ENCODE peak calls at places on chromosomes 11 and 22, in six cellular contexts. F, Z, Y, A, P and V are unnamed samples.
A peak's percentile ranks its signal among the peaks of the same experiment; 100 is the strongest.

GRCh38 chr22:30876221-30876751 is 92.3 kb downstream of the MORC2 start:
- DNase-seq in P (no peak), F (no peak), Z (no peak), Y (peak; percentile 17), A (no peak), V (no peak)

GRCh38 chr22:39214383-39215069 is 30.3 kb downstream of the PDGFB start:
- DNase-seq in P (peak; percentile 12), Y (no peak), Z (no peak), A (no peak), F (no peak), V (no peak)

GRCh38 chr11:128039140-128040021 is 548.0 kb downstream of the ETS1 start:
- DNase-seq in A (no peak), Y (peak; percentile 16), F (no peak), Z (peak; percentile 74), P (peak; percentile 90), V (peak; percentile 61)

GRCh38 chr22:44822479-44822878 is 70.1 kb downstream of the ARHGAP8 start:
- DNase-seq in Y (no peak), F (no peak), Z (no peak), A (no peak), P (no peak), V (no peak)

GRCh38 chr11:803770-804598 is 1.0 kb downstream of the PIDD1 start:
- DNase-seq in F (no peak), Y (no peak), Z (no peak), A (no peak), P (no peak), V (no peak)

GRCh38 chr22:41699264-41700104 is at the start of gene MEI1:
- DNase-seq in P (peak; percentile 83), A (peak; percentile 79), Z (peak; percentile 80), Y (peak; percentile 87), F (peak; percentile 84), V (peak; percentile 85)

GRCh38 chr11:72430743-72431570 is 3.4 kb downstream of the CLPB start:
- DNase-seq in P (peak; percentile 71), Z (peak; percentile 52), A (no peak), Y (peak; percentile 41), F (peak; percentile 26), V (peak; percentile 62)

GRCh38 chr22:42907404-42908081 is 50.5 kb upstream of the ARFGAP3 start:
- DNase-seq in Y (no peak), F (no peak), Z (no peak), A (no peak), P (peak; percentile 33), V (no peak)

GRCh38 chr11:13189561-13190435 is 87.8 kb upstream of the BMAL1 start:
- DNase-seq in F (no peak), Y (no peak), Z (no peak), P (peak; percentile 36), A (no peak), V (no peak)

GRCh38 chr11:15737326-15737725 is 619.0 kb downstream of the SOX6 start:
- DNase-seq in P (no peak), Y (no peak), A (no peak), F (no peak), Z (no peak), V (no peak)

GRCh38 chr11:57546869-57547518 is 9.6 kb downstream of the SMTNL1 start:
- DNase-seq in Y (peak; percentile 59), A (no peak), F (no peak), P (peak; percentile 42), Z (peak; percentile 12), V (peak; percentile 7)

GRCh38 chr11:60719406-60719805 is 5.1 kb upstream of the MS4A18 start:
- DNase-seq in P (no peak), A (no peak), F (no peak), Z (no peak), Y (no peak), V (peak; percentile 97)

GRCh38 chr22:46929689-46930225 is 167.3 kb downstream of the TBC1D22A start:
- DNase-seq in Y (no peak), A (no peak), Z (no peak), P (no peak), F (no peak), V (no peak)

GRCh38 chr11:313787-314547 is at the start of gene IFITM1:
- DNase-seq in Y (no peak), P (peak; percentile 91), F (peak; percentile 73), Z (peak; percentile 57), A (no peak), V (peak; percentile 74)

GRCh38 chr11:11407738-11408084 is 54.7 kb upstream of the CSNK2A3 start:
- DNase-seq in P (no peak), Y (no peak), Z (no peak), F (no peak), A (no peak), V (no peak)

GRCh38 chr22:47151490-47151889 is 389.0 kb downstream of the TBC1D22A start:
- DNase-seq in A (no peak), Y (no peak), Z (peak; percentile 16), F (no peak), P (peak; percentile 42), V (no peak)

GRCh38 chr11:114395776-114396175 is 4.5 kb downstream of the C11orf71 start:
- DNase-seq in P (no peak), Z (peak; percentile 9), Y (no peak), A (no peak), F (no peak), V (peak; percentile 7)

GRCh38 chr11:7637447-7638157 is 35.7 kb downstream of the CYB5R2 start:
- DNase-seq in P (peak; percentile 95), Z (peak; percentile 62), Y (peak; percentile 26), A (no peak), F (peak; percentile 70), V (no peak)

GRCh38 chr11:11963842-11964773 is 44.3 kb downstream of the DKK3 start:
- DNase-seq in P (no peak), Y (no peak), Z (no peak), F (no peak), A (no peak), V (no peak)

GRCh38 chr11:124791626-124792341 is 8.4 kb downstream of the MSANTD2 start:
- DNase-seq in Y (no peak), F (no peak), Z (no peak), A (no peak), P (peak; percentile 21), V (no peak)

GRCh38 chr11:78801161-78801884 is 226.7 kb upstream of the NARS2 start:
- DNase-seq in A (peak; percentile 52), Y (peak; percentile 45), F (peak; percentile 49), P (peak; percentile 91), Z (peak; percentile 91), V (peak; percentile 18)

GRCh38 chr11:45155058-45155551 is 8.7 kb downstream of the PRDM11 start:
- DNase-seq in Y (no peak), Z (no peak), P (peak; percentile 54), A (no peak), F (peak; percentile 71), V (no peak)

GRCh38 chr11:45155627-45156180 is 9.3 kb downstream of the PRDM11 start:
- DNase-seq in F (no peak), Z (no peak), Y (no peak), P (no peak), A (no peak), V (no peak)

GRCh38 chr11:45156731-45157130 is 10.3 kb downstream of the PRDM11 start:
- DNase-seq in A (no peak), P (no peak), Y (no peak), F (no peak), Z (no peak), V (peak; percentile 48)

GRCh38 chr11:45157247-45158209 is 11.1 kb downstream of the PRDM11 start:
- DNase-seq in A (no peak), Z (no peak), F (no peak), P (no peak), Y (peak; percentile 9), V (no peak)

GRCh38 chr11:45156201-45156600 is 9.8 kb downstream of the PRDM11 start:
- DNase-seq in Y (no peak), P (no peak), F (no peak), A (no peak), Z (no peak), V (no peak)
- H3K4me1 ChIP-seq in Y (peaks cover 7% of the 10 kb centered on the region), P (peaks cover 22% of the 10 kb centered on the region), F (peaks cover 45% of the 10 kb centered on the region), A (no peaks in the 10 kb centered on the region), Z (no peaks in the 10 kb centered on the region), V (peaks cover 4% of the 10 kb centered on the region)

DNA sequence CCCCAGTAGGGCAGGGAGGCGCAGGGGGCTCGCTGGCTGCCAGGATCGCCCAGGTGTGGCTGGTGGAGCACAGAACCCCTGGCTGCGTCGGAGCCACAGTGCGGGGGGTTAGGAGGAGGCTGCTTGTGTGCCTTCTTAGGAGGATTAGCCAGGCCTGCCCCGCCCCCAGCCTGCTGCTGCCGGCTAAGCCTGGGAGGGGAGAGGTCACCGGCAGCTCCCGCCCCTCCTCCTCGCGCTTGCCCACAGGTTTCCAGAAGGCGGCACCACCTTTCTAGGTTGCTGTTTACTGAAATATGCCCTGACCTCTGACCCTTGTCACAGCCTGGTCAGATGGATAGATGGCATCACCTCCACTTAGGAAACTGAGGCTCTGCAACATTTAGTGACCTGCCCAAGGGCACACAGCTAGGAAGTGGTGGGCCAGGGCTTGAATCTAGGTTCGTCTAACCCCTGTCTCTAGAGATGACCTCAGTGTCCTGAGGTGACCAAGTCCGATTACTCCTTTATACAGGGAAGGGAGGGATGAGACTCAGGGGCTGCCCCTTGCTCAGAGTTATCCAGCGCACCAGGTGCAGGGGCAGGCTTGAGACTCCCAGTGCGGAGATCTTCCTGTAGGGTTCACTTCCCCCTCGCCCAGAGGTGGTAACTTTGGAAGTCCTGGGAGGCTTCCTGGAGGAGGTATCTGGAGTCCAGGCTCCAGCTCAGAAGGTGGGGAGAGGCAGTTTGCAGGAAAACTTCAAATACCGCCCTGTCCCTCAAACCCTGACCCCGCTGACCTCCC is 44.0 kb downstream of the MYO7A start:
- DNase-seq in A (no peak), P (no peak), Y (no peak), Z (no peak), F (no peak), V (no peak)
- H3K27ac ChIP-seq in A (no peak overlapping the region), P (no peak overlapping the region), Y (no peak overlapping the region), Z (no peak overlapping the region), F (no peak overlapping the region), V (no peak overlapping the region)

DNA sequence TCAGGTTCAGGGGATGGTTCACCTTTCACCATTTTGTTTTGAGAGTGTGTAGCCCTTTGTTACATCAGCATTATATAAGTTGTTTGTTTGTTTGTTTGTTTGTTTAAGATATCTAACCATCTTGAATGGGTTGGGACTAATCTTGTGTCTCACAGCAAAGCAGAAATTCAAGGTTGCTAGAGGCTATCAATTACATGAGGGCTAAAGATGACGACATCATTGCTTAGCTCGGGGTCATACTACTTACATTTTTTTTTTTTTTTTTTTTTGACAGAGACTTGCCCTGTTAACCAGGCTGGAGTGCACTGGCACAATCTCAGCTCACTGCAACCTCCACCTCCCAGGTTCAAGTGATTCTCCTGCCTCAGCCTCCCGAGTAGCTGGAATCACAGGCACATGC is 87.1 kb upstream of the XKR3 start:
- DNase-seq in A (no peak), Y (no peak), F (no peak), Z (no peak), P (no peak), V (no peak)
- H3K27me3 ChIP-seq in A (peaks cover 7% of the 10 kb centered on the region), Y (peaks cover 3% of the 10 kb centered on the region), F (no peaks in the 10 kb centered on the region), Z (no peaks in the 10 kb centered on the region), P (no peaks in the 10 kb centered on the region), V (peaks cover 3% of the 10 kb centered on the region)

DNA sequence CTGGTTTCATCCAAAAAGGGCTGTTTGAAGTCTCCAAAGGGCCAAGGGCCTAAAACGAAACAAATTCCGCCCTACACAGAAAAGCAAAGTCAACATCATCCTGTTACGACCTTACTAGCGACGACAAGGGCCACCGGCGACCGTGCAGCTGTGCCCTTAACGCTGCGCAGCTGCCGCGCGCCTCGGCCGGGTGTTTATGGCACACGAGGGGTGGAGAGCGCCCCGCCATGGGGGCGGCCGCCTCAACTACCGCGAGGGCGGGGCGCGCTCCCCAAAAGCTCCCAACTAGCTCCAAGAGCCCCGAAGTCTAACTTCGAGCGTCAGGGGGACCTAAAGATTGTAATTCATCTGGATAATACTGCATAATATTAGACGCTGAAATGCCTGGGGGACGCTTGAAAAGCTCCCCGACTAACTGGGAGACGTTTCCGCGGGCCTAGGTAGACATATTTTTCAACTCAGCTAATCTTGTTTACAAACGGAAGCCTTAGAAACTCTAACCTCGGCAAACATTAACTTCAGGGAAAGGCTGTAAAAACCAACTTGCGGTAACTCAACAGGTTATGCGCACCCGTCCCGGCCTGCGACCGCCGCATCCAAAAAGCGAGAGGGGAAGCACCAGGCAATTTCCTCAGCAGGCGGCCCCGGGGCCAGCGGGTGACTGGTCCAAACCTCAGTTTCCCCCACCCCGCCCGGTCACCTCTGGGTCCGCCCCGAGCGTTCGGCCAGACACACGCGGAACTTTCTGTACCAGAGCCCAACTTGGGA is 688 bp downstream of the TMEM123 start:
- DNase-seq in Z (peak; percentile 70), Y (peak; percentile 68), P (peak; percentile 36), F (peak; percentile 53), A (peak; percentile 50), V (peak; percentile 68)
- H3K4me1 ChIP-seq in Z (peaks cover 55% of the 10 kb centered on the region), Y (peaks cover 33% of the 10 kb centered on the region), P (peaks cover 3% of the 10 kb centered on the region), F (peaks cover 8% of the 10 kb centered on the region), A (peaks cover 28% of the 10 kb centered on the region), V (peaks cover 3% of the 10 kb centered on the region)